ENCODE peak calls at places on chromosomes 13 and 19, in six cellular contexts. Y, W, P, M, Z and V are unnamed samples.

GRCh38 chr13:23348270-23349126 is 85.0 kb downstream of the SACS start:
- DNase-seq in Y (no peak), W (no peak), P (no peak), M (no peak), Z (no peak), V (no peak)

GRCh38 chr19:49361438-49362047 is 673 bp downstream of the TEAD2 start:
- DNase-seq in Y (peak), W (peak), P (peak), M (peak), Z (peak), V (peak)

GRCh38 chr13:114231886-114232285 is 2.8 kb upstream of the CDC16 start:
- DNase-seq in Y (no peak), W (no peak), P (no peak), M (no peak), Z (no peak), V (no peak)

GRCh38 chr19:18789883-18790565 is 1.1 kb downstream of the COMP start:
- DNase-seq in Y (no peak), W (no peak), P (no peak), M (no peak), Z (no peak), V (no peak)

GRCh38 chr19:20269461-20269860 is 102.4 kb downstream of the ZNF486 start:
- DNase-seq in Y (no peak), W (no peak), P (no peak), M (no peak), Z (no peak), V (no peak)

GRCh38 chr13:112933649-112934048 is 35.4 kb upstream of the MCF2L start:
- DNase-seq in Y (no peak), W (no peak), P (no peak), M (no peak), Z (peak), V (no peak)

GRCh38 chr19:34375598-34375997 is 10.6 kb downstream of the GPI start:
- DNase-seq in Y (no peak), W (no peak), P (no peak), M (no peak), Z (no peak), V (no peak)

GRCh38 chr19:43446746-43447489 is 18.5 kb downstream of the LYPD3 start:
- DNase-seq in Y (peak), W (peak), P (peak), M (peak), Z (peak), V (peak)

GRCh38 chr13:112668924-112669323 is 20.9 kb upstream of the ATP11A start:
- DNase-seq in Y (no peak), W (no peak), P (no peak), M (peak), Z (peak), V (no peak)

GRCh38 chr13:95056266-95056665 is 245.0 kb downstream of the ABCC4 start:
- DNase-seq in Y (no peak), W (no peak), P (no peak), M (no peak), Z (no peak), V (no peak)

GRCh38 chr19:13051581-13052165 is 51.0 kb downstream of the LYL1 start:
- DNase-seq in Y (no peak), W (peak), P (peak), M (peak), Z (peak), V (no peak)

GRCh38 chr13:103866041-103866440 is 799.8 kb upstream of the SLC10A2 start:
- DNase-seq in Y (no peak), W (no peak), P (no peak), M (no peak), Z (no peak), V (no peak)

GRCh38 chr19:44722131-44723121 is 23.5 kb downstream of the CEACAM16 start:
- DNase-seq in Y (no peak), W (no peak), P (no peak), M (no peak), Z (no peak), V (no peak)

GRCh38 chr19:47152632-47153031 is 22.0 kb downstream of the SAE1 start:
- DNase-seq in Y (no peak), W (no peak), P (no peak), M (no peak), Z (no peak), V (no peak)

GRCh38 chr19:30341646-30342201 is 30.5 kb upstream of the ZNF536 start:
- DNase-seq in Y (no peak), W (no peak), P (no peak), M (no peak), Z (no peak), V (no peak)

GRCh38 chr19:33725567-33725966 is 71.1 kb upstream of the KCTD15 start:
- DNase-seq in Y (no peak), W (no peak), P (no peak), M (no peak), Z (no peak), V (no peak)

GRCh38 chr19:45069056-45069455 is 7.2 kb downstream of the ZNF296 start:
- DNase-seq in Y (peak), W (no peak), P (no peak), M (peak), Z (no peak), V (no peak)

GRCh38 chr19:17682273-17682672 is 5.9 kb downstream of the UNC13A start:
- DNase-seq in Y (no peak), W (no peak), P (no peak), M (no peak), Z (no peak), V (no peak)

GRCh38 chr19:17680235-17680722 is 7.9 kb downstream of the UNC13A start:
- DNase-seq in Y (peak), W (peak), P (peak), M (peak), Z (peak), V (peak)

GRCh38 chr19:17679526-17680234 is 8.5 kb downstream of the UNC13A start:
- DNase-seq in Y (no peak), W (no peak), P (no peak), M (no peak), Z (no peak), V (no peak)

GRCh38 chr19:17683078-17683477 is 5.1 kb downstream of the UNC13A start:
- DNase-seq in Y (no peak), W (no peak), P (no peak), M (no peak), Z (no peak), V (no peak)

GRCh38 chr19:17681505-17682125 is 6.5 kb downstream of the UNC13A start:
- DNase-seq in Y (no peak), W (no peak), P (no peak), M (no peak), Z (no peak), V (no peak)
- TF ChIP-seq EP300 in Y (no peak), W (no peak), P (no peak), M (no peak), Z (no peak), V (no peak)

GRCh38 chr19:55340784-55341147 is 1.1 kb downstream of the KMT5C start:
- DNase-seq in Y (no peak), W (peak), P (no peak), M (no peak), Z (no peak), V (no peak)
- TF ChIP-seq CTCF in Y (peak), W (no peak), P (no peak), M (no peak), Z (peak), V (no peak)

GRCh38 chr13:67833564-67833963 is 603.4 kb upstream of the PCDH9 start:
- DNase-seq in Y (no peak), W (no peak), P (no peak), M (no peak), Z (no peak), V (no peak)

GRCh38 chr13:67829641-67830040 is 599.5 kb upstream of the PCDH9 start:
- DNase-seq in Y (no peak), W (no peak), P (no peak), M (no peak), Z (no peak), V (no peak)

DNA sequence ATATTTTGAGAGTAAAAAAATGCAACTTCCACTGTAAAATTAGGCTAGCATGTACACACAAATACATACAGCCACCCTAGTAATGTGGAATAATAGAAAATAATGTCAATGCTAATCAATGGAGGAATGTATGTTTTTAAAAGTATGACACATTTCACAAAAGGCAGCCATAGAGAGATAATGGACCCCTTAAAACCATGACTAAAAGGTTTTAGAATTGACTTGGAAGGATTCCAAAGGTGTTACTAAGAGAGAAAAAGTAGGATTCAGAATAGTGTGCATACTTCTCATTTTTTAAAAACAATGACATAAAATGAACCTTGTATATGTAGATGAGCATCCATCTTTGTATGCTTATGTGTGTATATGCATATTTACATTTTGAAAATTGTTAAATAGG is 597.9 kb upstream of the PCDH9 start:
- DNase-seq in Y (no peak), W (no peak), P (no peak), M (no peak), Z (no peak), V (no peak)
- TF ChIP-seq EP300 in Y (no peak), W (no peak), P (no peak), M (no peak), Z (no peak), V (no peak)

DNA sequence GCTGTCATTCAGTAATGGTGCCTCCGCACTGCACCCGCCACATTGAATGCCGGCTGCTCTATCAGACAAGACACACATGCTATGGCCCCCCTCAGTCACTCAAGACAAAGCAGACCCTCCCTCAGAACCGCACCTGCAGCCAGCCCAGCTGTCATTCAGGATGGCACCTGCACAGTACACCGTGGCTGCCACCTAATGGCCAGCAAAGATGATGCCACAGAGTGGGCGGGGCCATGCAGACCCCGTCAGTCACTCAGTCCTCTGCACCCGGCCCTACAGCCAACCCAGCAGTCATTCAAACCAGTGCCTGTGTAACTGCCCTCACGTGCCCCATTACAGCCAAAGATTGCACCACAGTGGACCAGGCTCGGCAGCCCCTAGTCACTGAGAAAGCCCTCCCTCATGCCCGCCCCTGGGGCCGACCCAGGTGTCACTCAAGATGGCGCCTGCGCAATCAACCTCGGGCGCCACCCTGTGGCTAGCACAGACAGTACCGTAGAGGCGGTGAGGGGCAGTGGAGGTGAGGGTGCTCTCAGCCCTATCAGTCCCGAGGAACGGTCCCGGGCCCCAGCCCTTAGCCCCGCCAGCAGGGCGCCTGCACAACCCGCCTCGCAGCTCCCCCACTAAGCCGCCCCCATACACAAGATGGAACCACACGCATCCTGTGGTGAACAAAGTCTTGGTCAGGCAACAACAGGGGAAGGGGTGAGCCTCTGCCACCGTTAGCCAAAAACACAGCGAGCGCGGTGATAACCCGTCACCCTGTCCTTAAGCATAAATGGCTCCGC is 2.4 kb downstream of the PEG3 start:
- DNase-seq in Y (no peak), W (peak), P (peak), M (no peak), Z (peak), V (peak)
- TF ChIP-seq CTCF in Y (no peak), W (no peak), P (peak), M (no peak), Z (peak), V (peak)

GRCh38 chr13:30730526-30730925 is 4.8 kb upstream of the ALOX5AP start:
- DNase-seq in Y (no peak), W (no peak), P (no peak), M (no peak), Z (no peak), V (no peak)
- TF ChIP-seq EP300 in Y (no peak), W (no peak), P (no peak), M (no peak), Z (no peak), V (no peak)

GRCh38 chr13:110239280-110240120 is 67.5 kb downstream of the COL4A1 start:
- DNase-seq in Y (no peak), W (no peak), P (no peak), M (no peak), Z (no peak), V (no peak)
- TF ChIP-seq CTCF in Y (no peak), W (no peak), P (no peak), M (no peak), Z (no peak), V (no peak)